ENCODE peak calls at places on chromosome 1, in seven cellular contexts. Y is sigmoid colon, K is IMR-90, M is astrocyte, J is Karpas-422, C is tibial artery, W is heart right ventricle. S is an unnamed sample.
A peak's percentile ranks its signal among the peaks of the same experiment; 100 is the strongest.

GRCh38 chr1:203046984-203047630 is 20.8 kb downstream of the PPFIA4 start:
- DNase-seq in K (peak; percentile 87), C (no peak), M (peak; percentile 83), W (no peak), J (no peak), Y (no peak), S (peak; percentile 55)

GRCh38 chr1:109083923-109084322 is 6.6 kb upstream of the TMEM167B start:
- DNase-seq in J (no peak), M (no peak), C (no peak), W (no peak), K (no peak), Y (no peak), S (no peak)

GRCh38 chr1:223175633-223176032 is 32.6 kb upstream of the TLR5 start:
- DNase-seq in K (no peak), J (no peak), M (no peak), Y (no peak), W (no peak), C (no peak), S (no peak)

GRCh38 chr1:37305841-37306240 is 168.5 kb upstream of the ZC3H12A start:
- DNase-seq in Y (no peak), M (no peak), W (no peak), C (no peak), J (no peak), K (no peak), S (no peak)

GRCh38 chr1:64295566-64295965 is 92.1 kb downstream of the UBE2U start:
- DNase-seq in Y (no peak), J (no peak), W (no peak), M (peak; percentile 74), C (no peak), K (peak; percentile 12), S (no peak)

GRCh38 chr1:47682198-47682597 is 244.4 kb downstream of the FOXD2 start:
- DNase-seq in M (no peak), K (no peak), C (no peak), W (no peak), J (no peak), Y (no peak), S (no peak)

GRCh38 chr1:30783244-30783915 is 25.8 kb upstream of the LAPTM5 start:
- DNase-seq in Y (peak; percentile 78), M (no peak), C (peak; percentile 80), W (peak; percentile 40), K (no peak), J (peak; percentile 61), S (no peak)

GRCh38 chr1:42739753-42740700 is at the start of gene CLDN19:
- DNase-seq in J (no peak), M (no peak), K (no peak), W (no peak), C (no peak), Y (no peak), S (no peak)

GRCh38 chr1:152486400-152487006 is 24.1 kb upstream of the LCE5A start:
- DNase-seq in M (no peak), C (no peak), K (no peak), Y (no peak), J (peak; percentile 64), W (no peak), S (no peak)

GRCh38 chr1:8625981-8626898 is 191.2 kb downstream of the RERE start:
- DNase-seq in Y (no peak), W (no peak), J (no peak), M (peak; percentile 98), C (no peak), K (peak; percentile 98), S (peak; percentile 68)

GRCh38 chr1:30661311-30661710 is 62.1 kb downstream of the MATN1 start:
- DNase-seq in Y (peak; percentile 22), K (no peak), C (no peak), W (no peak), M (no peak), J (no peak), S (no peak)

GRCh38 chr1:11790880-11791715 is 14.7 kb downstream of the MTHFR start:
- DNase-seq in K (peak; percentile 95), W (peak; percentile 87), Y (peak; percentile 97), C (peak; percentile 98), J (no peak), M (peak; percentile 91), S (peak; percentile 93)

GRCh38 chr1:87556326-87556725 is 227.6 kb downstream of the LMO4 start:
- DNase-seq in W (no peak), C (no peak), Y (no peak), M (peak; percentile 12), J (no peak), K (peak; percentile 51), S (no peak)

GRCh38 chr1:174005032-174005431 is 17.1 kb downstream of the RC3H1 start:
- DNase-seq in K (peak; percentile 34), Y (no peak), M (no peak), J (peak; percentile 73), W (no peak), C (no peak), S (no peak)

GRCh38 chr1:219945795-219946194 is 17.4 kb upstream of the SLC30A10 start:
- DNase-seq in K (no peak), W (no peak), C (no peak), M (no peak), J (peak; percentile 64), Y (no peak), S (no peak)

GRCh38 chr1:214472362-214472761 is 79.0 kb downstream of the PTPN14 start:
- DNase-seq in M (peak; percentile 44), W (no peak), C (no peak), Y (no peak), J (no peak), K (no peak), S (no peak)

GRCh38 chr1:83559090-83559489 is 439.8 kb downstream of the TTLL7 start:
- DNase-seq in W (no peak), M (no peak), C (no peak), J (no peak), Y (no peak), K (no peak), S (no peak)

GRCh38 chr1:195026792-195027191 is 1581.4 kb downstream of the KCNT2 start:
- DNase-seq in C (no peak), M (no peak), J (no peak), W (no peak), K (no peak), Y (no peak), S (no peak)

GRCh38 chr1:154344977-154345837 is 19.9 kb downstream of the ATP8B2 start:
- DNase-seq in W (no peak), M (no peak), C (no peak), K (peak; percentile 35), J (peak; percentile 90), Y (no peak), S (peak; percentile 36)

GRCh38 chr1:94130851-94131595 is 10.1 kb upstream of the ABCA4 start:
- DNase-seq in W (no peak), J (no peak), Y (no peak), C (no peak), K (peak; percentile 52), M (peak; percentile 85), S (no peak)

GRCh38 chr1:228838717-228839500 is 103.6 kb downstream of the RHOU start:
- DNase-seq in W (no peak), M (peak; percentile 46), C (no peak), J (no peak), Y (no peak), K (peak; percentile 78), S (no peak)

GRCh38 chr1:84688461-84689061 is 1.7 kb downstream of the SSX2IP start:
- DNase-seq in J (no peak), M (peak; percentile 15), W (no peak), C (no peak), Y (no peak), K (no peak), S (no peak)

GRCh38 chr1:163083690-163084089 is 14.5 kb downstream of the RGS4 start:
- DNase-seq in K (peak; percentile 70), J (no peak), C (no peak), W (no peak), Y (no peak), M (peak; percentile 64), S (no peak)

GRCh38 chr1:151399890-151400235 is 490 bp downstream of the PSMB4 start:
- DNase-seq in M (peak; percentile 4), W (no peak), C (no peak), K (peak; percentile 19), Y (no peak), J (peak; percentile 61), S (peak; percentile 40)

GRCh38 chr1:94713472-94714141 is 106.5 kb upstream of the SLC44A3 start:
- DNase-seq in J (no peak), Y (peak; percentile 98), K (peak; percentile 99), C (peak; percentile 85), W (peak; percentile 62), M (peak; percentile 95), S (peak; percentile 95)

GRCh38 chr1:42179275-42179674 is 14.7 kb upstream of the GUCA2A start:
- DNase-seq in J (no peak), W (no peak), K (peak; percentile 71), M (peak; percentile 83), C (no peak), Y (no peak), S (no peak)

GRCh38 chr1:10606070-10606469 is 131.3 kb downstream of the PEX14 start:
- DNase-seq in W (no peak), J (no peak), K (no peak), M (peak; percentile 62), C (no peak), Y (no peak), S (no peak)

GRCh38 chr1:219847215-219847855 is 81.0 kb downstream of the SLC30A10 start:
- DNase-seq in K (no peak), M (no peak), C (no peak), J (no peak), Y (no peak), W (no peak), S (peak; percentile 8)

GRCh38 chr1:37840711-37841110 is 18.7 kb downstream of the MTF1 start:
- DNase-seq in Y (no peak), J (no peak), W (no peak), M (no peak), K (peak; percentile 15), C (no peak), S (no peak)

GRCh38 chr1:170071378-170071777 is 3.1 kb downstream of the KIFAP3 start:
- DNase-seq in J (no peak), Y (no peak), C (no peak), W (no peak), M (no peak), K (no peak), S (no peak)
- H3K4me3 ChIP-seq in J (no peak overlapping the region), Y (no peak overlapping the region), C (no peak overlapping the region), W (no peak overlapping the region), M (no peak overlapping the region), K (no peak overlapping the region), S (no peak overlapping the region)

GRCh38 chr1:247189981-247190798 is 18.4 kb upstream of the ZNF124 start:
- DNase-seq in W (no peak), C (no peak), Y (no peak), J (no peak), K (no peak), M (no peak), S (no peak)
- H3K9me3 ChIP-seq in W (peaks cover 13% of the 10 kb centered on the region), C (peaks cover 2% of the 10 kb centered on the region), Y (peaks cover 28% of the 10 kb centered on the region), J (peaks cover 45% of the 10 kb centered on the region), K (peaks cover 15% of the 10 kb centered on the region), M (peaks cover 15% of the 10 kb centered on the region), S (peaks cover 60% of the 10 kb centered on the region)

DNA sequence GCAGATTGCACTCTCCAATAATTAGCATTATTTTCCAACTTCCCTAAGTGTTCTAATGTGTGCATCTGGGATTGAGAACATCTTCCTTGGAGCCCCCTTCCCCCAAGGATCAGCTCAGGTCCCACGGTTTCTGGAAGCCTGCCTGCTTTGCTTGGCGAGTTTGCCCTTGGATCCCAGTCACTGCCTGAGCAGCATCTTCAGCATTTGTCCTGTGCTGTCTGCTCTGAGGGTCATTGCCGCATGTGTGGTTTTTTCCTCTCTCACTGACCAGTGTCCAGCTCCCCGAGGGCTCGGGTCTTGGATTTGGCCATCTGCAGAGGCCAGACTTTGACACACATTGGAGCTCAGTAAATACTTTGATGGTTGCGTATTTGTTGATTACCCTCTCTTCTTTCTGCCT is 18.1 kb downstream of the VANGL2 start:
- DNase-seq in K (no peak), C (no peak), W (no peak), Y (no peak), M (no peak), J (no peak), S (no peak)
- H3K36me3 ChIP-seq in K (peaks cover 4% of the 10 kb centered on the region), C (no peaks in the 10 kb centered on the region), W (no peaks in the 10 kb centered on the region), Y (peaks cover 30% of the 10 kb centered on the region), M (no peaks in the 10 kb centered on the region), J (no peaks in the 10 kb centered on the region), S (no peaks in the 10 kb centered on the region)

GRCh38 chr1:110341872-110342331 is 2.7 kb downstream of the RBM15 start:
- DNase-seq in K (no peak), M (no peak), C (no peak), J (peak; percentile 50), Y (no peak), W (no peak), S (no peak)
- H3K4me3 ChIP-seq in K (peak overlapping the region; percentile 9), M (peak overlapping the region; percentile 43), C (no peak overlapping the region), J (peak overlapping the region; percentile 87), Y (peak overlapping the region; percentile 18), W (peak overlapping the region; percentile 16), S (peak overlapping the region; percentile 98)

S was measured in MG63.